ENCODE peak calls at places on chromosomes 13 and 19, in ten cellular contexts. P is GM12865, L is esophagus muscularis mucosa, D is AG10803, Q is thoracic aorta, O is brain microvascular endothelial cell, K is esophagus squamous epithelium, H is coronary artery, V is astrocyte of the spinal cord, Y is pancreas. X is an unnamed sample.

GRCh38 chr19:48553676-48554384 is 1.9 kb downstream of the SULT2B1 start:
- DNase-seq in P (no peak), L (no peak), D (peak; percentile 28), Q (no peak), O (peak; percentile 45), K (no peak), H (no peak), V (peak; percentile 20), Y (peak; percentile 57), X (no peak)

GRCh38 chr19:19366691-19367396 is 38.6 kb upstream of the GATAD2A start:
- DNase-seq in P (peak; percentile 91), L (no peak), D (peak; percentile 66), Q (no peak), O (peak; percentile 63), K (no peak), H (no peak), V (peak; percentile 60), Y (peak; percentile 89), X (peak; percentile 45)

GRCh38 chr13:76879211-76879875 is 6.9 kb downstream of the KCTD12 start:
- DNase-seq in P (peak; percentile 81), L (no peak), D (peak; percentile 90), Q (peak; percentile 47), O (peak; percentile 85), K (peak; percentile 22), H (peak; percentile 85), V (peak; percentile 70), Y (no peak), X (peak; percentile 58)

GRCh38 chr19:49588370-49589122 is 2.4 kb upstream of the PRR12 start:
- DNase-seq in P (peak; percentile 65), L (no peak), D (no peak), Q (no peak), O (no peak), K (no peak), H (no peak), V (no peak), Y (no peak), X (no peak)

GRCh38 chr13:47220453-47221150 is 323.7 kb upstream of the HTR2A start:
- DNase-seq in P (no peak), L (no peak), D (no peak), Q (no peak), O (peak; percentile 32), K (no peak), H (no peak), V (peak; percentile 19), Y (no peak), X (no peak)

GRCh38 chr19:3268326-3268725 is 43.9 kb downstream of the CELF5 start:
- DNase-seq in P (no peak), L (no peak), D (no peak), Q (no peak), O (no peak), K (no peak), H (no peak), V (no peak), Y (no peak), X (no peak)

GRCh38 chr13:112992931-112993700 is 24.1 kb downstream of the MCF2L start:
- DNase-seq in P (no peak), L (no peak), D (no peak), Q (no peak), O (no peak), K (no peak), H (no peak), V (no peak), Y (peak; percentile 61), X (no peak)

GRCh38 chr13:101711307-101712025 is 259.0 kb downstream of the ITGBL1 start:
- DNase-seq in P (no peak), L (no peak), D (no peak), Q (no peak), O (no peak), K (no peak), H (no peak), V (no peak), Y (no peak), X (no peak)

GRCh38 chr19:23002690-23003422 is at the start of gene ZNF728:
- DNase-seq in P (no peak), L (peak; percentile 94), D (no peak), Q (peak; percentile 54), O (no peak), K (no peak), H (peak; percentile 76), V (no peak), Y (peak; percentile 51), X (no peak)

GRCh38 chr13:71874490-71874889 is 7.5 kb upstream of the DACH1 start:
- DNase-seq in P (no peak), L (no peak), D (no peak), Q (no peak), O (no peak), K (no peak), H (no peak), V (no peak), Y (no peak), X (no peak)

GRCh38 chr13:106471957-106472543 is 63.4 kb downstream of the EFNB2 start:
- DNase-seq in P (peak; percentile 33), L (no peak), D (peak; percentile 74), Q (peak; percentile 62), O (peak; percentile 96), K (no peak), H (no peak), V (peak; percentile 88), Y (no peak), X (no peak)

GRCh38 chr19:49432141-49433073 is 7.2 kb downstream of the GFY start:
- DNase-seq in P (peak; percentile 48), L (no peak), D (no peak), Q (no peak), O (no peak), K (no peak), H (no peak), V (no peak), Y (peak; percentile 73), X (no peak)

GRCh38 chr19:30255783-30256509 is 116.2 kb upstream of the ZNF536 start:
- DNase-seq in P (no peak), L (no peak), D (peak; percentile 60), Q (no peak), O (no peak), K (no peak), H (no peak), V (no peak), Y (no peak), X (no peak)

GRCh38 chr13:33617055-33617454 is 200.9 kb upstream of the RFC3 start:
- DNase-seq in P (no peak), L (no peak), D (no peak), Q (no peak), O (no peak), K (no peak), H (no peak), V (no peak), Y (no peak), X (no peak)

GRCh38 chr19:42309686-42310085 is 3.4 kb upstream of the TMEM145 start:
- DNase-seq in P (no peak), L (no peak), D (no peak), Q (no peak), O (no peak), K (no peak), H (no peak), V (no peak), Y (no peak), X (no peak)

GRCh38 chr13:27118428-27119054 is 53.1 kb downstream of the USP12 start:
- DNase-seq in P (peak; percentile 36), L (no peak), D (no peak), Q (no peak), O (no peak), K (no peak), H (no peak), V (no peak), Y (no peak), X (no peak)

GRCh38 chr13:102852556-102852955 is 6.7 kb downstream of the ERCC5 start:
- DNase-seq in P (no peak), L (no peak), D (no peak), Q (no peak), O (no peak), K (no peak), H (no peak), V (no peak), Y (no peak), X (no peak)

GRCh38 chr19:16627194-16627927 is 643 bp downstream of the MED26 start:
- DNase-seq in P (no peak), L (no peak), D (peak; percentile 14), Q (no peak), O (no peak), K (no peak), H (no peak), V (no peak), Y (peak; percentile 87), X (peak; percentile 10)

GRCh38 chr19:56217039-56217949 is 15.2 kb downstream of the ZSCAN5C start:
- DNase-seq in P (no peak), L (no peak), D (peak; percentile 33), Q (no peak), O (peak; percentile 26), K (no peak), H (no peak), V (peak; percentile 30), Y (peak; percentile 46), X (no peak)

DNA sequence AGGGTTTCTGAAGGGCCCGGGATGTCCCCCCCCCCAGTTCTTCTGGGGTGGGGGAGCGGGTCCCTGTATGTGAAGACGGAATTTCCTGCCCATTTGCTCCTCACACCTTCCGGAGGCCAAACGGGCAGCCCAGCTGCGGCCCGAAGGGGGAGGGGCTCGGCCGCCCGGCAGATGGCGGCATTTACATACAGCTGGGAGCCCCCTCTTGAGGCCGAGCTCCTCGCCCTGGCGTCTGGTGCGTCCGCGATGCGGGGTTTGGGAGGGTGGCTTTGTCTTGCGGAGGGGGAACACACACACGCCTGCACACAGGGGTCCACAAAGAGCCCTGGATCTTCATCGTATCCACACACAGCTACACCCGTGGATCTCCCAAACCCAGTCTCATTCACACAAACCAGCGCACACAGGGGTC is 891 bp upstream of the DLL3 start:
- DNase-seq in P (peak; percentile 59), L (no peak), D (no peak), Q (no peak), O (no peak), K (no peak), H (no peak), V (peak; percentile 34), Y (no peak), X (no peak)
- TF ChIP-seq CTCF in P (peak; percentile 34), L (peak; percentile 28), D (peak; percentile 29), Q (no peak), O (peak; percentile 69), K (no peak), H (no peak), V (peak; percentile 64), Y (no peak), X (peak; percentile 21)

GRCh38 chr19:33279430-33280350 is 22.6 kb downstream of the CEBPA start:
- DNase-seq in P (peak; percentile 60), L (no peak), D (no peak), Q (no peak), O (no peak), K (no peak), H (no peak), V (no peak), Y (peak; percentile 37), X (no peak)
- TF ChIP-seq CTCF in P (no peak), L (no peak), D (no peak), Q (no peak), O (no peak), K (no peak), H (no peak), V (no peak), Y (no peak), X (no peak)

GRCh38 chr19:47203254-47203653 is 27.7 kb downstream of the BBC3 start:
- DNase-seq in P (no peak), L (no peak), D (no peak), Q (no peak), O (no peak), K (no peak), H (no peak), V (no peak), Y (no peak), X (no peak)
- TF ChIP-seq CTCF in P (no peak), L (no peak), D (no peak), Q (no peak), O (no peak), K (no peak), H (no peak), V (no peak), Y (no peak), X (no peak)

GRCh38 chr19:45774765-45775164 is 5.7 kb upstream of the SIX5 start:
- DNase-seq in P (no peak), L (no peak), D (no peak), Q (no peak), O (no peak), K (no peak), H (no peak), V (no peak), Y (peak; percentile 76), X (no peak)
- TF ChIP-seq CTCF in P (no peak), L (no peak), D (no peak), Q (no peak), O (peak; percentile 9), K (no peak), H (no peak), V (no peak), Y (no peak), X (no peak)

X was measured in CD4-positive, alpha-beta T cell.